ENCODE peak calls at places on chromosomes 13 and 19, in six cellular contexts. W, K, J, P, I and Y are unnamed samples.

GRCh38 chr13:111346281-111346680 is 25.8 kb downstream of the TEX29 start:
- DNase-seq in W (no peak), K (no peak), J (no peak), P (no peak), I (peak), Y (no peak)

GRCh38 chr19:47305309-47305751 is 4.3 kb upstream of the C5AR1 start:
- DNase-seq in W (peak), K (peak), J (peak), P (peak), I (peak), Y (peak)

GRCh38 chr19:32012206-32012605 is 333.2 kb upstream of the ZNF507 start:
- DNase-seq in W (no peak), K (peak), J (no peak), P (no peak), I (no peak), Y (peak)

GRCh38 chr19:54133312-54133956 is 4.1 kb upstream of the CNOT3 start:
- DNase-seq in W (peak), K (peak), J (peak), P (no peak), I (peak), Y (no peak)

GRCh38 chr19:51351266-51351990 is 9.5 kb upstream of the VSIG10L start:
- DNase-seq in W (no peak), K (no peak), J (no peak), P (no peak), I (no peak), Y (no peak)

GRCh38 chr13:36819811-36820140 is 754 bp downstream of the RFXAP start:
- DNase-seq in W (peak), K (no peak), J (no peak), P (no peak), I (no peak), Y (peak)

GRCh38 chr13:113801289-113801961 is 42.4 kb downstream of the TMEM255B start:
- DNase-seq in W (no peak), K (no peak), J (no peak), P (no peak), I (no peak), Y (no peak)

GRCh38 chr19:23596872-23597271 is 90.1 kb downstream of the ZNF675 start:
- DNase-seq in W (no peak), K (no peak), J (no peak), P (no peak), I (no peak), Y (no peak)

GRCh38 chr13:37342205-37342604 is 236.7 kb upstream of the CSNK1A1L start:
- DNase-seq in W (no peak), K (no peak), J (no peak), P (no peak), I (no peak), Y (no peak)

GRCh38 chr13:35378939-35379338 is 97.5 kb downstream of the MAB21L1 start:
- DNase-seq in W (no peak), K (no peak), J (no peak), P (no peak), I (no peak), Y (no peak)

GRCh38 chr19:43755256-43755801 is 567 bp upstream of the SMG9 start:
- DNase-seq in W (peak), K (no peak), J (peak), P (peak), I (peak), Y (peak)

GRCh38 chr19:20999731-21000352 is 20.6 kb upstream of the ZNF430 start:
- DNase-seq in W (peak), K (no peak), J (no peak), P (peak), I (peak), Y (peak)

GRCh38 chr13:100138859-100139491 is 50.1 kb downstream of the PCCA start:
- DNase-seq in W (no peak), K (no peak), J (no peak), P (no peak), I (no peak), Y (no peak)

GRCh38 chr19:3721131-3721899 is 13.1 kb downstream of the TJP3 start:
- DNase-seq in W (peak), K (peak), J (peak), P (peak), I (peak), Y (peak)

GRCh38 chr13:51237887-51238286 is 15.7 kb downstream of the FAM124A start:
- DNase-seq in W (no peak), K (no peak), J (no peak), P (peak), I (no peak), Y (no peak)

GRCh38 chr19:1018393-1018792 is 2.5 kb downstream of the TMEM259 start:
- DNase-seq in W (no peak), K (no peak), J (no peak), P (no peak), I (no peak), Y (no peak)

GRCh38 chr19:3183721-3184641 is 1.7 kb upstream of the NCLN start:
- DNase-seq in W (no peak), K (no peak), J (no peak), P (no peak), I (no peak), Y (no peak)

GRCh38 chr13:99577934-99578917 is 77.0 kb downstream of the TM9SF2 start:
- DNase-seq in W (peak), K (peak), J (no peak), P (no peak), I (no peak), Y (peak)

GRCh38 chr19:3346677-3347353 is 19.6 kb upstream of the NFIC start:
- DNase-seq in W (no peak), K (no peak), J (no peak), P (no peak), I (peak), Y (no peak)

GRCh38 chr19:32570081-32570785 is 10.8 kb upstream of the PDCD5 start:
- DNase-seq in W (peak), K (peak), J (peak), P (peak), I (peak), Y (peak)

GRCh38 chr19:19525611-19526380 is 2.9 kb upstream of the YJEFN3 start:
- DNase-seq in W (peak), K (no peak), J (no peak), P (peak), I (no peak), Y (no peak)

GRCh38 chr13:26469602-26470001 is 87.9 kb upstream of the WASF3 start:
- DNase-seq in W (no peak), K (no peak), J (no peak), P (no peak), I (no peak), Y (no peak)

GRCh38 chr19:4172861-4173473 is 9.4 kb downstream of the SIRT6 start:
- DNase-seq in W (peak), K (no peak), J (no peak), P (no peak), I (peak), Y (peak)

GRCh38 chr13:41565221-41565620 is 107.9 kb downstream of the RGCC start:
- DNase-seq in W (no peak), K (peak), J (no peak), P (no peak), I (no peak), Y (no peak)

GRCh38 chr19:17020380-17020779 is 6.2 kb downstream of the CPAMD8 start:
- DNase-seq in W (no peak), K (no peak), J (no peak), P (no peak), I (no peak), Y (no peak)

GRCh38 chr19:33373701-33374405 is at the start of gene CEBPG:
- DNase-seq in W (peak), K (no peak), J (no peak), P (peak), I (peak), Y (peak)

GRCh38 chr13:114310961-114311360 is 3.3 kb upstream of the CHAMP1 start:
- DNase-seq in W (no peak), K (no peak), J (no peak), P (no peak), I (no peak), Y (no peak)

GRCh38 chr13:26660185-26660584 is 100.4 kb downstream of the GPR12 start:
- DNase-seq in W (no peak), K (no peak), J (no peak), P (no peak), I (no peak), Y (no peak)

GRCh38 chr19:5257155-5258045 is 83.2 kb downstream of the PTPRS start:
- DNase-seq in W (no peak), K (no peak), J (no peak), P (no peak), I (no peak), Y (no peak)

GRCh38 chr13:76387561-76387960 is 498.6 kb downstream of the KCTD12 start:
- DNase-seq in W (no peak), K (no peak), J (no peak), P (no peak), I (no peak), Y (no peak)

GRCh38 chr13:51848674-51849073 is 3.7 kb upstream of the TMEM272 start:
- DNase-seq in W (no peak), K (peak), J (no peak), P (no peak), I (no peak), Y (no peak)

GRCh38 chr13:30676672-30677071 is 58.7 kb upstream of the ALOX5AP start:
- DNase-seq in W (peak), K (peak), J (no peak), P (no peak), I (no peak), Y (peak)

GRCh38 chr19:4186087-4186993 is 3.9 kb downstream of the ANKRD24 start:
- DNase-seq in W (peak), K (peak), J (no peak), P (peak), I (peak), Y (peak)

GRCh38 chr13:23670793-23671192 is 100.6 kb downstream of the TNFRSF19 start:
- DNase-seq in W (no peak), K (no peak), J (no peak), P (no peak), I (no peak), Y (no peak)

GRCh38 chr19:43639507-43640423 is at the start of gene CADM4:
- DNase-seq in W (peak), K (no peak), J (no peak), P (no peak), I (no peak), Y (peak)

GRCh38 chr13:40613192-40613818 is 53.1 kb downstream of the FOXO1 start:
- DNase-seq in W (no peak), K (no peak), J (no peak), P (peak), I (no peak), Y (peak)

GRCh38 chr13:96294930-96295657 is 205.2 kb downstream of the HS6ST3 start:
- DNase-seq in W (peak), K (no peak), J (no peak), P (no peak), I (no peak), Y (no peak)
- H3K4me3 ChIP-seq in W (peak), K (no peak), J (no peak), P (no peak), I (no peak), Y (no peak)

DNA sequence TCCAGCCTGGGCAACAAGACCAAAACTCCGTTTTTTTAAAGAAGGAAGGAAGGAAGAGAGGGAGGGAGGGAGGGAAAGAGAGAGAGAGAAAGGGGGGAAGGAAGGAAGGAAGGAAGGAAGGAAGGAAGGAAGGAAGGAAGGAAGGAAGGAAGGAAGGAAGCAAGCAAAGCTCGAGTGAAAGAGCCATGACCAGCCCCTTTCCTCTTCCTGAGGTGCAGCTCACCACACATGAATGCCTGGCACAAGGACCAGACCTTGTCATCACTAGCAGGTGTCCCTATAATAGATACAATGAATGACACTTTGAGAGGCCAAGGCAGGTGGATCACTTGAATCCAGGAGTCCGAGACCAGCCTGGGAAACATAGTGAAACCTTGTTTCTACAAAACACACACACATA is 31.0 kb downstream of the SPRY2 start:
- DNase-seq in W (no peak), K (no peak), J (no peak), P (no peak), I (no peak), Y (no peak)
- H3K27ac ChIP-seq in W (no peak), K (no peak), J (no peak), P (no peak), I (no peak), Y (no peak)

GRCh38 chr19:42494321-42494720 is 34.0 kb downstream of the CEACAM1 start:
- DNase-seq in W (no peak), K (no peak), J (no peak), P (no peak), I (no peak), Y (peak)

GRCh38 chr19:42496551-42497133 is 31.6 kb downstream of the CEACAM1 start:
- DNase-seq in W (no peak), K (no peak), J (no peak), P (no peak), I (no peak), Y (no peak)

GRCh38 chr19:42495663-42496062 is 32.6 kb downstream of the CEACAM1 start:
- DNase-seq in W (no peak), K (no peak), J (no peak), P (no peak), I (no peak), Y (no peak)

GRCh38 chr19:42498387-42498786 is 29.9 kb downstream of the CEACAM1 start:
- DNase-seq in W (no peak), K (peak), J (no peak), P (no peak), I (no peak), Y (peak)

DNA sequence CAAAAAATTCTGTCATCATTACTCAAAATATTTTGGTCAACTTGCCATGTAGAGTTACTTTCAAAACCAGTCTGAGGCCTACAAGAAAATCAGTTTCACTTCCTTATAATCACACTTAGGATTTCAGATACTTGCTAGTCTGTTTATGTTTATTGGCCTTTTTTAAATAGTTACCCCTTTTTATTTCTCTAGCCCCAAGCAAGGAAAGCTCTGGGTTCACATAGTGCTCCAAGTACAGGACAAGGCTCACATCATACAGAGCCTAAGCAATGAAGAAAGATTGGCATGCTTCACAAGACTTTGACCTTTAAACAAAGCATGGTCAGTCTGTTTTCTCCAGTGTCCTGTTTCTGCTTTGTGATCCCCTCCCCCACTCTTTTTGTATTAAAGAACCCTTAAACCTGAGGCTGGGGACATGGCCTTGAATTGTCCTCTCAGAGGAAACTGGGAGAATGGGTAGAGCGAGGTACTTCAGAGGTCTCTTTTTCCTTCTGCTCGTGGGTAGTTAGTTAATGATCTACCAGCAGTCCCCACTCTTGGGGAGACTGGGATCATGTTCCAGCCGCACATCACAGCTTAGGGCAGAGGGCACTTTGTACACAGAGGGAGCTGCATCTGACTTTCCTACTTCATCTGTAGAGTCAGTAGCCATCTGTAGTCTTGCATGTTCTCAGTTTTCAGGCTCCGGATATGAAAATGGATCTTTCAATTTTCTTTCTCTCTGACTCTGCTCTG is 30.6 kb downstream of the CEACAM1 start:
- DNase-seq in W (no peak), K (peak), J (no peak), P (peak), I (no peak), Y (peak)
- H3K4me3 ChIP-seq in W (no peak), K (peak), J (no peak), P (peak), I (no peak), Y (no peak)

GRCh38 chr19:10432736-10433130 is 12.4 kb downstream of the PDE4A start:
- DNase-seq in W (peak), K (no peak), J (no peak), P (no peak), I (no peak), Y (no peak)
- H3K27ac ChIP-seq in W (no peak), K (peak), J (no peak), P (no peak), I (no peak), Y (peak)

GRCh38 chr13:21476893-21477472 is 17.9 kb upstream of the ZDHHC20 start:
- DNase-seq in W (peak), K (peak), J (peak), P (peak), I (peak), Y (peak)
- H3K4me3 ChIP-seq in W (peak), K (peak), J (no peak), P (peak), I (no peak), Y (no peak)

GRCh38 chr19:48588670-48589399 is 17.7 kb upstream of the SPACA4 start:
- DNase-seq in W (peak), K (peak), J (peak), P (peak), I (peak), Y (peak)
- H3K27ac ChIP-seq in W (no peak), K (no peak), J (peak), P (no peak), I (no peak), Y (no peak)

GRCh38 chr19:13056052-13056660 is 46.5 kb downstream of the LYL1 start:
- DNase-seq in W (peak), K (no peak), J (no peak), P (no peak), I (peak), Y (peak)

GRCh38 chr19:13058951-13059660 is 43.6 kb downstream of the LYL1 start:
- DNase-seq in W (no peak), K (no peak), J (no peak), P (no peak), I (no peak), Y (no peak)

GRCh38 chr19:13057147-13057572 is 45.5 kb downstream of the LYL1 start:
- DNase-seq in W (no peak), K (peak), J (no peak), P (no peak), I (no peak), Y (no peak)

GRCh38 chr19:13055213-13056051 is 47.2 kb downstream of the LYL1 start:
- DNase-seq in W (peak), K (no peak), J (no peak), P (no peak), I (peak), Y (no peak)

DNA sequence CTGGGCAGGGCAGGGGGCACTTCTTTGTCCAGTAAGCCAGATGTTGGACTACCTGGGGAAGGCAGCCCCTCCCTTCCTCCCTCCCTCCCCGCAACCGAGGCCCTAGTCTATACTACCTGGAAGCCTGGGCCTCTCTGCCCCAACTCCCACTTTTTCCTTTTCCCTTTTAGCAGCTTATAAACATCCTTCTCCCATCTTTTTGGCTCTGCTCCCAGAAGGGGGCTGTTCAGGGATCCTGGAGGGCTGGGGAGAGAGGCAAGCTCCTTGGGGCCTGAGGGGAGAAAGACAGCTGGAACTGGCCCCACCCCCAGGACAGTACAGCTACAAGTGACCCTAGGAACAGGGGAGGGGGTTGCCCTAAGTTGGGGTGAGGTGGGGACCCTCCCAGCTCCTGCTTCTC is 44.9 kb downstream of the LYL1 start:
- DNase-seq in W (no peak), K (no peak), J (no peak), P (no peak), I (no peak), Y (no peak)
- H3K4me3 ChIP-seq in W (no peak), K (no peak), J (no peak), P (no peak), I (no peak), Y (no peak)

DNA sequence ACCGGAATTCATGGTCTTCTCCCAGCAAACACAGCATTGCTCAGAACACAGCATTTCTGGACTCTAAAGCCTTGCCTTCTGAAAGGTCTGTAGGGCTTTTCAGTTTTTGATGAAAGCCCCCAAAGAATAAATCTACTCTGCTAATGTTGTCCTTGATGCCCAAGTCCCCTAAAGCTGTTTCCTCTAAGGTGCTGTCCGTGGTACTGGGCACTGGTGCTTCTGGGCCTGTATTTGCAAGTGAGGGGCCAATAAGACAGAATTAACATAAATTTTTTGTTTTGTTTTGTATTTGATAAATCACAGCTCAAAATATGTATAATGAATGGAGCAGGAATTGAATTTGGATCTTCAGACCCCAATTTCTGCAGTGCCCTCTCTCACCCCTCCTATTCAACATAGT is 12.1 kb upstream of the LGALS13 start:
- DNase-seq in W (peak), K (no peak), J (no peak), P (no peak), I (no peak), Y (no peak)
- H3K27ac ChIP-seq in W (no peak), K (no peak), J (no peak), P (no peak), I (no peak), Y (no peak)

GRCh38 chr13:46668906-46669525 is 116.0 kb downstream of the LRCH1 start:
- DNase-seq in W (no peak), K (no peak), J (no peak), P (no peak), I (no peak), Y (no peak)

GRCh38 chr13:46668302-46668720 is 115.3 kb downstream of the LRCH1 start:
- DNase-seq in W (no peak), K (no peak), J (no peak), P (peak), I (peak), Y (no peak)

GRCh38 chr13:46665630-46666482 is 112.9 kb downstream of the LRCH1 start:
- DNase-seq in W (no peak), K (peak), J (no peak), P (no peak), I (no peak), Y (peak)

GRCh38 chr13:46666727-46667456 is 113.9 kb downstream of the LRCH1 start:
- DNase-seq in W (peak), K (no peak), J (no peak), P (peak), I (no peak), Y (no peak)

GRCh38 chr13:46667687-46668281 is 114.8 kb downstream of the LRCH1 start:
- DNase-seq in W (no peak), K (no peak), J (no peak), P (peak), I (no peak), Y (no peak)
- H3K4me3 ChIP-seq in W (no peak), K (no peak), J (no peak), P (peak), I (no peak), Y (no peak)